ENCODE peak calls at places on chromosome 3, in six cellular contexts. F, D, U, C, Y and B are unnamed samples.

GRCh38 chr3:168249539-168250414 is 154.1 kb upstream of the GOLIM4 start:
- DNase-seq in F (peak; percentile 81), D (peak; percentile 83), U (peak; percentile 58), C (no peak), Y (no peak), B (peak; percentile 84)

GRCh38 chr3:61667417-61668213 is 106.2 kb downstream of the PTPRG start:
- DNase-seq in F (no peak), D (no peak), U (no peak), C (no peak), Y (no peak), B (no peak)

GRCh38 chr3:12796171-12797123 is at the start of gene CAND2:
- DNase-seq in F (peak; percentile 44), D (peak; percentile 75), U (no peak), C (peak; percentile 16), Y (no peak), B (no peak)

GRCh38 chr3:162021206-162021605 is 524.6 kb downstream of the OTOL1 start:
- DNase-seq in F (no peak), D (no peak), U (no peak), C (no peak), Y (no peak), B (no peak)

GRCh38 chr3:153439780-153440179 is 277.8 kb downstream of the RAP2B start:
- DNase-seq in F (no peak), D (no peak), U (no peak), C (no peak), Y (no peak), B (no peak)

GRCh38 chr3:174862101-174862500 is 3.0 kb downstream of the NAALADL2 start:
- DNase-seq in F (peak; percentile 24), D (no peak), U (peak; percentile 35), C (no peak), Y (no peak), B (peak; percentile 25)

GRCh38 chr3:101163554-101163953 is 156.8 kb downstream of the IMPG2 start:
- DNase-seq in F (no peak), D (no peak), U (no peak), C (no peak), Y (no peak), B (no peak)

GRCh38 chr3:23649502-23649901 is 156.3 kb upstream of the UBE2E1 start:
- DNase-seq in F (no peak), D (no peak), U (no peak), C (no peak), Y (no peak), B (no peak)

GRCh38 chr3:127673191-127674098 is 693 bp downstream of the ABTB1 start:
- DNase-seq in F (no peak), D (peak; percentile 75), U (no peak), C (peak; percentile 35), Y (peak; percentile 28), B (no peak)

GRCh38 chr3:99809565-99809964 is 8.1 kb upstream of the CMSS1 start:
- DNase-seq in F (no peak), D (no peak), U (no peak), C (no peak), Y (no peak), B (no peak)